ENCODE peak calls at places on chromosomes 2 and 18, in seven cellular contexts. P is fibroblast of mammary gland, O is cardiac fibroblast, V is fibroblast of the aortic adventitia, T is choroid plexus epithelial cell, S is AG04450, F is dorsolateral prefrontal cortex. H is an unnamed sample.

GRCh38 chr18:11393486-11393885 is 215.9 kb upstream of the SLC35G4 start:
- DNase-seq in P (no peak), O (no peak), V (peak), T (no peak), S (no peak), F (no peak), H (no peak)

GRCh38 chr2:150449856-150450255 is 37.6 kb downstream of the RND3 start:
- DNase-seq in P (no peak), O (no peak), V (no peak), T (peak), S (no peak), F (no peak), H (no peak)

GRCh38 chr18:59566507-59566906 is 130.7 kb downstream of the CCBE1 start:
- DNase-seq in P (peak), O (peak), V (peak), T (peak), S (peak), F (no peak), H (no peak)

GRCh38 chr2:152475982-152476381 is 141.0 kb downstream of the FMNL2 start:
- DNase-seq in P (no peak), O (no peak), V (no peak), T (no peak), S (no peak), F (no peak), H (no peak)

GRCh38 chr2:109032229-109032800 is 43.3 kb upstream of the EDAR start:
- DNase-seq in P (no peak), O (no peak), V (no peak), T (peak), S (no peak), F (no peak), H (no peak)

GRCh38 chr2:72948431-72948830 is 31.1 kb downstream of the EMX1 start:
- DNase-seq in P (no peak), O (no peak), V (no peak), T (no peak), S (no peak), F (no peak), H (no peak)

GRCh38 chr18:45046961-45047360 is 366.3 kb downstream of the SETBP1 start:
- DNase-seq in P (no peak), O (no peak), V (no peak), T (no peak), S (no peak), F (no peak), H (no peak)

GRCh38 chr2:149388120-149388816 is 57.9 kb downstream of the LYPD6 start:
- DNase-seq in P (peak), O (no peak), V (no peak), T (no peak), S (no peak), F (no peak), H (no peak)

GRCh38 chr2:215736653-215737290 is 276.6 kb downstream of the MREG start:
- DNase-seq in P (peak), O (peak), V (peak), T (peak), S (no peak), F (no peak), H (no peak)

GRCh38 chr2:27831279-27832050 is 58.7 kb downstream of the RBKS start:
- DNase-seq in P (peak), O (peak), V (peak), T (peak), S (no peak), F (no peak), H (no peak)

GRCh38 chr2:162929571-162929970 is 91.0 kb upstream of the KCNH7 start:
- DNase-seq in P (peak), O (peak), V (no peak), T (peak), S (no peak), F (no peak), H (peak)

GRCh38 chr2:208366215-208367132 is 40.1 kb upstream of the PTH2R start:
- DNase-seq in P (no peak), O (no peak), V (no peak), T (no peak), S (no peak), F (no peak), H (no peak)

GRCh38 chr2:60260646-60261296 is 292.7 kb downstream of the BCL11A start:
- DNase-seq in P (no peak), O (peak), V (no peak), T (no peak), S (no peak), F (no peak), H (no peak)

GRCh38 chr2:64093341-64093740 is 50.9 kb downstream of the PELI1 start:
- DNase-seq in P (no peak), O (no peak), V (no peak), T (no peak), S (no peak), F (no peak), H (no peak)

GRCh38 chr2:39135678-39136259 is 14.9 kb upstream of the SOS1 start:
- DNase-seq in P (no peak), O (no peak), V (no peak), T (no peak), S (no peak), F (no peak), H (no peak)

GRCh38 chr2:221527759-221528444 is 44.2 kb downstream of the EPHA4 start:
- DNase-seq in P (no peak), O (no peak), V (peak), T (peak), S (no peak), F (no peak), H (peak)

GRCh38 chr2:20349457-20350034 is 1.1 kb downstream of the PUM2 start:
- DNase-seq in P (peak), O (no peak), V (no peak), T (peak), S (no peak), F (no peak), H (no peak)

GRCh38 chr2:28355521-28356094 is 37.0 kb upstream of the FOSL2 start:
- DNase-seq in P (no peak), O (no peak), V (no peak), T (no peak), S (no peak), F (no peak), H (no peak)

GRCh38 chr2:29615841-29616240 is 305.5 kb downstream of the ALK start:
- DNase-seq in P (no peak), O (no peak), V (no peak), T (no peak), S (no peak), F (no peak), H (no peak)

GRCh38 chr2:216862628-216863027 is 2.8 kb upstream of the TNP1 start:
- DNase-seq in P (no peak), O (no peak), V (no peak), T (no peak), S (no peak), F (no peak), H (no peak)

GRCh38 chr2:190200603-190201002 is 119.0 kb downstream of the HIBCH start:
- DNase-seq in P (no peak), O (no peak), V (no peak), T (no peak), S (no peak), F (no peak), H (no peak)

GRCh38 chr2:190202018-190202417 is 117.6 kb downstream of the HIBCH start:
- DNase-seq in P (no peak), O (no peak), V (no peak), T (no peak), S (no peak), F (no peak), H (no peak)

GRCh38 chr2:190197143-190197720 is 122.4 kb downstream of the HIBCH start:
- DNase-seq in P (peak), O (no peak), V (no peak), T (no peak), S (no peak), F (no peak), H (no peak)

GRCh38 chr2:190199530-190199929 is 120.1 kb downstream of the HIBCH start:
- DNase-seq in P (no peak), O (no peak), V (no peak), T (no peak), S (no peak), F (no peak), H (no peak)

GRCh38 chr2:190199109-190199508 is 120.5 kb downstream of the HIBCH start:
- DNase-seq in P (no peak), O (no peak), V (no peak), T (no peak), S (no peak), F (no peak), H (no peak)
- H3K4me3 ChIP-seq in P (no peak), O (no peak), V (no peak), T (no peak), S (no peak), F (no peak), H (no peak)

GRCh38 chr2:53424902-53425301 is 342.7 kb upstream of the CHAC2 start:
- DNase-seq in P (no peak), O (no peak), V (no peak), T (no peak), S (no peak), F (no peak), H (no peak)

GRCh38 chr2:53417385-53417784 is 350.2 kb upstream of the CHAC2 start:
- DNase-seq in P (no peak), O (no peak), V (no peak), T (no peak), S (no peak), F (no peak), H (no peak)

DNA sequence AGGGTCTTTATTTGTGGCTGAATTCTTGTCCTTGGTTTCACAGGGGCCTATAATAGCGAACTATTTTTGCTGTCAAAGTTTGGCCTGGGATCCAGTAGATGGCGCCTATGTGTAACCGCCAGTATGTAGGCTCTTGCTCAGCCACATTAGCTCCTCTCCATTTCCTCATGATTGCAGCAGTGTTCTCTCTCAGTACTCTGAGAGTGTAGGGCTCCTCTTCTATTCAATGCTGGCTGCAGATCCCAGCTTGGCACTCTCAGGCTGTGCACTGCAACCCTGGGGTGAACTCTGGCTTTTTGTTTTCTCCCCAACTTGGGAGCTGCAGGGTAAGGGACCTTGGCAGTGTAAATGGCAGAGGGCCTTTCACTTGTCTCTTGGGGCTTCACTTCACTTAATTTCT is 344.6 kb upstream of the CHAC2 start:
- DNase-seq in P (peak), O (peak), V (peak), T (peak), S (no peak), F (no peak), H (no peak)
- TF ChIP-seq CTCF in P (peak), O (peak), V (peak), T (peak), S (peak), F (no peak), H (peak)

DNA sequence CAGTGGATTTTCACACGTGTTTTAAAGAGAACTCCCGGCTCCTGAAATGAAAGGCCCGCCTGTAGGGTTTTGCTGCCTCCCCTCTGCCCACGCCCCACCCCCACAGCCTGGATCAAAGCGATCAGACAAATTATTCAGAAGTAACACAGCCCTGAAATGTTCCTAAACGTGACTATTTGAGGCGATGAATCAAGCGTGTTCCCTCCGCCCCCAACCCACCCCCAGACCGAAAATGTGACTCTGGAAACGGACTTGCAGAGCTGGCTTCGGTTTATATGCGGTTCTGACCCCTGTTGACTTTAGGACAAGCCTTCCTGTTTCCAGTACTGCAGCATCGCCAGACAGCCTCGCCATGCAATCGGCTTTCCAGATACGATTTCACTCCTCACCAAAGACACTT is 28.8 kb upstream of the SMIM21 start:
- DNase-seq in P (peak), O (no peak), V (no peak), T (peak), S (no peak), F (no peak), H (no peak)
- H3K4me3 ChIP-seq in P (peak), O (peak), V (no peak), T (peak), S (no peak), F (peak), H (peak)

DNA sequence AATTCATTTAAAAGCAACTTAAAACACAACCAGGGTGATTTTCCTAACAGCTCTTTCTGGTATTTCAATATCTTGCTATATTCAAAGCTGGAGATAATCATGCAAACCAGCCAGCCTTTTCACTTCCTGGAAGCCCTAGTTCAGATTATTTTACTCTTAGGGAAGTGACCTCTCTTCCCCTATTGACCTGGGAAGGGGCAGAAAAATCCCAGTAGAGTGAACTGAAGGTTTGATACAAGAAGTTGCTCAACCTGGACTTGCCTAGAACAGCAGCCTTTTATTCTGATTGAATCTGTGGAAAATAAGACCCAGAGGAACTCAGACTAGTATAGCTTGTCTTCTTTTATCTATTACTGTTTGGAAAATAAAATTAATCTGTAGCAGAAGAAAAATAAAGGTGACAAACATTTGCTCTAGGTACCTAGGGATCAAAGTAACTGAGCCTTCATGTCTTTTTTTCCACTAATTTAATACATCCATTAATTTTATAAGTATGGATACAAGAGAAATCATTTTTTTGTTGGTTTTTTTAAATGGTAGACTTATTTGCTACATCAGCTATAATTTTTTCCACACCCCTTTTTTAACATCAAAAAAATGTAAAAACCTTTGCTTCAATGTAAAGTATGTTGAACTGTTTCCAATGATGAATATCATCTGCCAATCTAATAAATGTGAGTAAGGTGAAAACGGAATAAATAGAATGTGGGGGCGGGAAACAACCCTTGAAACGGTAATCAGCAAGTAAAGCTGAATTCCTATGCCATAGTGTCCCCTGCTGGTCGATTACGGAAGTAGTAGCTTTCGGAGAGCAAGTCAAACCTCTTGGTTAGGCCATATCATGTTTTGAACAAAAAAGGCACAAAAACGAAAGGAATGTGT is 629.9 kb downstream of the NRXN1 start:
- DNase-seq in P (peak), O (peak), V (peak), T (peak), S (peak), F (peak), H (peak)
- TF ChIP-seq CTCF in P (peak), O (peak), V (peak), T (peak), S (peak), F (peak), H (peak)

GRCh38 chr2:191204443-191204842 is 40.8 kb upstream of the MYO1B start:
- DNase-seq in P (no peak), O (no peak), V (no peak), T (no peak), S (no peak), F (no peak), H (no peak)

GRCh38 chr2:191200910-191201309 is 44.3 kb upstream of the MYO1B start:
- DNase-seq in P (no peak), O (no peak), V (no peak), T (no peak), S (no peak), F (no peak), H (no peak)

GRCh38 chr2:191202209-191202721 is 42.9 kb upstream of the MYO1B start:
- DNase-seq in P (peak), O (peak), V (peak), T (peak), S (peak), F (no peak), H (no peak)

GRCh38 chr2:191199929-191200328 is 45.3 kb upstream of the MYO1B start:
- DNase-seq in P (no peak), O (no peak), V (no peak), T (no peak), S (no peak), F (no peak), H (no peak)

DNA sequence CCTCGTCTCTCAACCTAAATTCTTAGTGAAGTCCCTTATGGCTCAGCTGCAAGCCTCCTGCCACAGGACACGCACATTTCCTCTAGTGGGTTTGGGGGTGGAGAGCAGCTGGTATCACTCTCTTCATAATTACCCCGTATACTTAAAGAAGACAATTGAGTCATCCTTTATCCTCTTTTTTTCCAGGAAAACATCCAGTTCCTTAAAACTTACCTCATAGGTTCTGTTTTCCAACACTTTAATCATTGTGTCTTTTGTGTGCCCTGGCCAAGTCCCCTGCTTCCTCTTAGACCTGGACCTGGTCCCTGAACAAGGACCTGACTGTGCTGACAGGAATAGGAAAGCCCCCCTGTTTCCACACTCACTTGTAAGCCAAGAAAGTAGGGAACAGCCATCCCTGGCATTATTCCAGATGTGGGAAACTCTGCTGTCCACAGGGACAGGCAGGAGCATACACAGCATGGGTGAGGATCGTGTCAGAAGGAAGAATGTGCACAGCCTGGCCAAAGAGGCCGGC is 42.3 kb upstream of the MYO1B start:
- DNase-seq in P (peak), O (peak), V (peak), T (no peak), S (peak), F (no peak), H (no peak)
- H3K4me3 ChIP-seq in P (no peak), O (no peak), V (no peak), T (no peak), S (no peak), F (no peak), H (no peak)

GRCh38 chr2:112542123-112542973 is at the start of gene POLR1B:
- DNase-seq in P (peak), O (peak), V (peak), T (peak), S (peak), F (peak), H (peak)
- TF ChIP-seq CTCF in P (no peak), O (no peak), V (no peak), T (no peak), S (no peak), F (no peak), H (no peak)

GRCh38 chr2:236618370-236618769 is 48.7 kb downstream of the ACKR3 start:
- DNase-seq in P (no peak), O (no peak), V (no peak), T (peak), S (no peak), F (no peak), H (no peak)
- H3K4me3 ChIP-seq in P (no peak), O (no peak), V (no peak), T (no peak), S (no peak), F (no peak), H (no peak)

DNA sequence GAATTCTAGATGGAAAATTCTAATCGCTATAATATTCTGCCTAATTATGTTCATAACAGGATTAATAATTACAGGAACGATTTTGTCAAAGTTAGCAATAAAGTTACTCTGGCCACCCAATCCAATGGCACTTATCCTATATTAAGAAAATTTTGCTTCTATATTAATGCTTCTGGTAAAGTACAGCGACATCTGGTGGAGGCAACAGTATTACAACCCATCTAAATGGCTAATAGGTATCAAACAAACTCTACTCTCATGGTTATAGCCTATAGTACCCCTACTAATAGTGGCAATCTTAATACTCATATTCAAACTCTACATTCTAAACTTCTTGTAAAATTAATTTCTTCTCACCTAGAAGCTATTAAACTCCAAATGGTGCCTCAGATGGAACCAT is 1084.7 kb upstream of the LRRTM1 start:
- DNase-seq in P (peak), O (peak), V (no peak), T (peak), S (no peak), F (no peak), H (no peak)
- TF ChIP-seq CTCF in P (peak), O (peak), V (no peak), T (no peak), S (peak), F (no peak), H (peak)

H was measured in retinal pigment epithelial cell.